ENCODE peak calls at places on chromosomes 2 and 18, in four cellular contexts. W, J, K and X are unnamed samples.

GRCh38 chr18:63936156-63936931 is 12.8 kb upstream of the HMSD start:
- DNase-seq in W (peak; percentile 89), J (peak; percentile 96), K (no peak), X (peak; percentile 80)

GRCh38 chr2:229249536-229249935 is 21.6 kb downstream of the PID1 start:
- DNase-seq in W (no peak), J (no peak), K (no peak), X (peak; percentile 43)

GRCh38 chr2:190170673-190171072 is 108.1 kb upstream of the MSTN start:
- DNase-seq in W (no peak), J (no peak), K (no peak), X (no peak)

GRCh38 chr2:129923265-129924141 is 56.0 kb upstream of the RAB6C start:
- DNase-seq in W (peak; percentile 67), J (peak; percentile 90), K (no peak), X (peak; percentile 39)

GRCh38 chr2:240957656-240958365 is 40.6 kb upstream of the SNED1 start:
- DNase-seq in W (peak; percentile 51), J (no peak), K (no peak), X (peak; percentile 42)

GRCh38 chr2:68721482-68722071 is 13.0 kb upstream of the ARHGAP25 start:
- DNase-seq in W (no peak), J (no peak), K (no peak), X (no peak)

GRCh38 chr2:12637754-12638153 is 79.0 kb upstream of the TRIB2 start:
- DNase-seq in W (no peak), J (no peak), K (no peak), X (peak; percentile 68)

GRCh38 chr2:104656496-104657310 is 197.2 kb upstream of the POU3F3 start:
- DNase-seq in W (no peak), J (peak; percentile 45), K (no peak), X (no peak)

GRCh38 chr2:119715409-119716295 is 36.7 kb downstream of the TMEM177 start:
- DNase-seq in W (no peak), J (no peak), K (no peak), X (no peak)

GRCh38 chr2:62091471-62091870 is 104.4 kb upstream of the B3GNT2 start:
- DNase-seq in W (no peak), J (no peak), K (no peak), X (no peak)

GRCh38 chr2:232292395-232293154 is 86.0 kb upstream of the ALPP start:
- DNase-seq in W (peak; percentile 49), J (peak; percentile 88), K (no peak), X (peak; percentile 58)

GRCh38 chr2:211033765-211034164 is 477.4 kb downstream of the CPS1 start:
- DNase-seq in W (peak; percentile 20), J (peak; percentile 70), K (no peak), X (no peak)

GRCh38 chr2:224469374-224469964 is 67.6 kb upstream of the FAM124B start:
- DNase-seq in W (no peak), J (peak; percentile 41), K (no peak), X (no peak)

GRCh38 chr2:180359522-180360282 is 352.6 kb upstream of the CWC22 start:
- DNase-seq in W (no peak), J (peak; percentile 10), K (no peak), X (peak; percentile 11)

GRCh38 chr18:25533088-25533676 is 181.2 kb upstream of the ZNF521 start:
- DNase-seq in W (no peak), J (no peak), K (no peak), X (peak; percentile 18)

GRCh38 chr2:140529706-140530105 is 1601.1 kb downstream of the LRP1B start:
- DNase-seq in W (no peak), J (no peak), K (no peak), X (no peak)

GRCh38 chr2:147511491-147511948 is 333.3 kb upstream of the ACVR2A start:
- DNase-seq in W (peak; percentile 36), J (peak; percentile 3), K (no peak), X (peak; percentile 35)